ENCODE peak calls at places on chromosome 9, in four cellular contexts. J is body of pancreas, S is IMR-90, O is mucosa of descending colon. M is an unnamed sample.

GRCh38 chr9:135662758-135663450 is at the start of gene LCN9:
- DNase-seq in S (no peak), O (no peak), J (no peak), M (peak; percentile 22)

GRCh38 chr9:135506327-135507103 is 6.0 kb downstream of the MRPS2 start:
- DNase-seq in J (no peak), O (no peak), S (no peak), M (no peak)

GRCh38 chr9:11702529-11702928 is 990.7 kb upstream of the TYRP1 start:
- DNase-seq in S (no peak), J (no peak), O (no peak), M (no peak)

GRCh38 chr9:135608999-135609317 is 30.4 kb downstream of the GLT6D1 start:
- DNase-seq in J (no peak), S (no peak), O (no peak), M (no peak)

GRCh38 chr9:119451426-119451825 is 82.2 kb upstream of the BRINP1 start:
- DNase-seq in S (no peak), J (no peak), O (no peak), M (no peak)

GRCh38 chr9:136079211-136079915 is 15.7 kb downstream of the NACC2 start:
- DNase-seq in S (no peak), J (no peak), O (peak; percentile 24), M (no peak)

GRCh38 chr9:86287013-86287412 is 4.7 kb upstream of the ISCA1 start:
- DNase-seq in J (no peak), S (peak; percentile 70), O (no peak), M (peak; percentile 73)

GRCh38 chr9:137619240-137620090 is 660 bp downstream of the EHMT1 start:
- DNase-seq in O (peak; percentile 72), S (peak; percentile 36), J (peak; percentile 46), M (peak; percentile 69)

GRCh38 chr9:22208846-22209585 is 199.9 kb upstream of the CDKN2B start:
- DNase-seq in O (no peak), J (no peak), S (no peak), M (peak; percentile 41)

GRCh38 chr9:112380771-112381181 is 868 bp downstream of the HSDL2 start:
- DNase-seq in S (peak; percentile 29), O (no peak), J (no peak), M (peak; percentile 63)
- H3K4me1 ChIP-seq in S (peaks cover 3% of the 10 kb centered on the region), O (peaks cover 21% of the 10 kb centered on the region), J (peaks cover 47% of the 10 kb centered on the region), M (peaks cover 58% of the 10 kb centered on the region)

GRCh38 chr9:107046692-107047091 is 183.7 kb downstream of the ZNF462 start:
- DNase-seq in S (no peak), O (no peak), J (no peak), M (no peak)
- H3K4me3 ChIP-seq in S (no peak overlapping the region), O (no peak overlapping the region), J (no peak overlapping the region), M (no peak overlapping the region)

DNA sequence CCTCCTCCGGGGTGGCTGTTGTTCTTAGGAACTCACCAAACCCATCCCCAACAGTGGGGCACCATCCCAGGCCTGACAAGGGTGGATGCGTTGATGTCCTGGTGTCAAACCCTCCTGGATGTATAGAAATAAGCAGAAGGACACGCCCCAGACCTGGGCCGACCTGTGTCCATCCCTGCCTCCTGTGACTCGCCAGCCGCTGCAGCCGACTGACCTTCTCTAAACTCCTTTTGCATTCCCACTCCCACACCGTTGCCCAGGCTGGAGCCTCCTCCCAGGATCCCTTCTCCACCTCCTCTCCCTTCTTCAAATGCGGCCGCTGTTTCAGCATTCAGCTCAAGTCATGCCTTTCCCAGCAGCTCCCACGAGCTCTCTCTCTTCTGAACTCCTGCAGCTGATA is 213.2 kb upstream of the IER5L start:
- DNase-seq in O (no peak), S (no peak), J (no peak), M (no peak)
- H3K4me1 ChIP-seq in O (no peaks in the 10 kb centered on the region), S (no peaks in the 10 kb centered on the region), J (no peaks in the 10 kb centered on the region), M (no peaks in the 10 kb centered on the region)

DNA sequence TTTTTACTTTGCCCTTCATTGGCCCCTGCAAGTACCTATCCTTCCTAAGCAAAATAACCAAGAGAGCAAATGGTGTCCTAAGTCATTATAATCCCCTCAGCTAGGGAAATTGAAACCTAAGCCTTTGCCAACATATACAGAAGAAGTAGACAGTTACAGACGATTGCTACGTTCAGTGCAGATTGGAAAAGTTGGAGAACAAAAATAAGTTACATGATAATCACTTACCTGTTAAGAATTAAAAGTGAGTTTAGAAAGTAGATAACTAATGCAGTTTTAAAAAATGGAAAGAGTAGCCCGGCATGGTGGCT is 244.8 kb downstream of the MPDZ start:
- DNase-seq in J (no peak), S (no peak), O (no peak), M (no peak)
- H3K4me3 ChIP-seq in J (no peak overlapping the region), S (no peak overlapping the region), O (no peak overlapping the region), M (no peak overlapping the region)

GRCh38 chr9:133355881-133356357 is 368 bp downstream of the SURF1 start:
- DNase-seq in O (no peak), J (no peak), S (no peak), M (peak; percentile 33)
- H3K4me1 ChIP-seq in O (peaks cover 20% of the 10 kb centered on the region), J (peaks cover 49% of the 10 kb centered on the region), S (peaks cover 10% of the 10 kb centered on the region), M (peaks cover 44% of the 10 kb centered on the region)

M was measured in adipocyte.